ENCODE peak calls at places on chromosomes 3 and 15, in five cellular contexts. F is IMR-90, J is neuronal stem cell, E is OCI-LY7, D is HCT116. M is an unnamed sample.

GRCh38 chr15:80850941-80851451 is 71.8 kb downstream of the CEMIP start:
- DNase-seq in D (peak), F (no peak), J (no peak), E (no peak), M (peak)

GRCh38 chr15:60179786-60180391 is 175.8 kb downstream of the FOXB1 start:
- DNase-seq in E (peak), D (peak), F (peak), J (peak), M (peak)

GRCh38 chr3:173938159-173938558 is 540.6 kb downstream of the NLGN1 start:
- DNase-seq in D (no peak), E (no peak), F (peak), J (no peak), M (peak)

GRCh38 chr3:113409676-113410075 is 31.6 kb downstream of the CFAP44 start:
- DNase-seq in F (no peak), D (no peak), E (no peak), J (no peak), M (no peak)

GRCh38 chr15:89822030-89822429 is 7.4 kb upstream of the ANPEP start:
- DNase-seq in D (no peak), F (no peak), J (no peak), E (no peak), M (no peak)

GRCh38 chr3:52527039-52527731 is 6.5 kb downstream of the NT5DC2 start:
- DNase-seq in D (no peak), J (no peak), E (no peak), F (no peak), M (no peak)

GRCh38 chr3:105431171-105431570 is 64.5 kb downstream of the ALCAM start:
- DNase-seq in D (no peak), E (no peak), F (peak), J (no peak), M (no peak)

GRCh38 chr15:65952425-65953053 is 83.2 kb downstream of the RAB11A start:
- DNase-seq in E (peak), J (peak), D (no peak), F (peak), M (peak)

GRCh38 chr3:128197855-128198254 is 44.6 kb downstream of the EEFSEC start:
- DNase-seq in J (no peak), F (no peak), E (no peak), D (no peak), M (peak)

GRCh38 chr3:58492385-58492970 is 582 bp downstream of the KCTD6 start:
- DNase-seq in D (no peak), F (no peak), E (peak), J (no peak), M (no peak)

GRCh38 chr15:82132742-82133141 is 86.9 kb upstream of the MEX3B start:
- DNase-seq in J (no peak), E (no peak), F (peak), D (no peak), M (no peak)

GRCh38 chr3:47643092-47643491 is 64.4 kb upstream of the CSPG5 start:
- DNase-seq in E (no peak), D (no peak), F (no peak), J (no peak), M (no peak)

GRCh38 chr3:30437172-30437571 is 169.2 kb upstream of the TGFBR2 start:
- DNase-seq in J (no peak), E (no peak), D (no peak), F (peak), M (no peak)

GRCh38 chr3:41323860-41324259 is 124.6 kb downstream of the CTNNB1 start:
- DNase-seq in E (no peak), J (no peak), D (no peak), F (no peak), M (no peak)

GRCh38 chr3:29721789-29722188 is 440.9 kb downstream of the RBMS3 start:
- DNase-seq in F (peak), J (no peak), D (no peak), E (no peak), M (no peak)

GRCh38 chr3:110944782-110945181 is 126.8 kb upstream of the NECTIN3 start:
- DNase-seq in E (no peak), J (no peak), D (no peak), F (no peak), M (peak)

GRCh38 chr15:43762824-43763223 is 13.9 kb downstream of the ELL3 start:
- DNase-seq in J (no peak), F (peak), E (no peak), D (no peak), M (no peak)

GRCh38 chr3:12975748-12976522 is 97.3 kb downstream of the IQSEC1 start:
- DNase-seq in J (no peak), D (no peak), E (no peak), F (no peak), M (no peak)

GRCh38 chr15:25832158-25832557 is 31.0 kb downstream of the ATP10A start:
- DNase-seq in J (no peak), E (peak), F (peak), D (no peak), M (no peak)

GRCh38 chr3:58009026-58009748 is 965 bp downstream of the FLNB start:
- DNase-seq in E (peak), J (no peak), D (no peak), F (no peak), M (no peak)

GRCh38 chr3:190496859-190497258 is 17.0 kb upstream of the IL1RAP start:
- DNase-seq in D (no peak), F (no peak), E (no peak), J (no peak), M (no peak)

GRCh38 chr3:123720638-123721037 is 135.8 kb upstream of the HACD2 start:
- DNase-seq in D (no peak), E (no peak), F (no peak), J (no peak), M (no peak)

GRCh38 chr3:123724306-123724705 is 139.5 kb upstream of the HACD2 start:
- DNase-seq in J (no peak), E (no peak), F (peak), D (peak), M (no peak)

GRCh38 chr3:123725652-123726400 is 141.0 kb upstream of the HACD2 start:
- DNase-seq in D (no peak), J (no peak), E (no peak), F (no peak), M (no peak)

GRCh38 chr3:123722021-123722420 is 137.2 kb upstream of the HACD2 start:
- DNase-seq in J (no peak), F (no peak), D (no peak), E (no peak), M (no peak)

DNA sequence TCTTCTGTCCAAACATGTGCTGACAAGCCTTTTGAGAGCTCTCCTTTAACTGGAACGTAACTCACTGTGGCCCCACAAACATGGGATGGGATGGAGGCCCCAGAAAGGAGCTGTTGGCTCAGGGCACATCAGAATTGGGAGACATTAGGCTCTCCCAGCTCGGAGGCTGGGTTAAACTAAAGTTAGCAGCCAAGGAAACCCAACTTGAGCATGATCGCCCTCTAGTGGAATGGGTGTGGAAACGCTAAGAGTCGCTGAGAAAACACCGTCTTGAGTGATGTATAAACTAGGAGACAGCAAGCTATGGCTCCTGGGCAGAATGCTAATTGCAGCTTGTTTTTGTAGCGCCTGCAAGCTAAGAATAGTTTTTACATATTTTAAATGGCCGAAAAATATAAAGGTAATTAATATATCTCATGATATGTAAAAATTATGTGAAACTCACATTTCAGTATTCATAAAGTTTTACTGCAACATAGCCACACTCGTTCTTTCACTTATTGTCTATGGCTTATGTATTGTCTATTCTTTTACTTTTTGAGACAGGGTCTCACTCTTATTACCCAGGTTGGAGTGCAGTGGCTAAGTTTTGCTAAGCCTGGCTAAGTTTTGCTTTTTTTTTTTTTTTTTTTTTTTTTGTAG is 138.8 kb upstream of the HACD2 start:
- DNase-seq in F (peak), J (peak), E (peak), D (peak), M (peak)
- H2AFZ ChIP-seq in F (peak), J (peak), E (peak), D (peak), M (no peak)

DNA sequence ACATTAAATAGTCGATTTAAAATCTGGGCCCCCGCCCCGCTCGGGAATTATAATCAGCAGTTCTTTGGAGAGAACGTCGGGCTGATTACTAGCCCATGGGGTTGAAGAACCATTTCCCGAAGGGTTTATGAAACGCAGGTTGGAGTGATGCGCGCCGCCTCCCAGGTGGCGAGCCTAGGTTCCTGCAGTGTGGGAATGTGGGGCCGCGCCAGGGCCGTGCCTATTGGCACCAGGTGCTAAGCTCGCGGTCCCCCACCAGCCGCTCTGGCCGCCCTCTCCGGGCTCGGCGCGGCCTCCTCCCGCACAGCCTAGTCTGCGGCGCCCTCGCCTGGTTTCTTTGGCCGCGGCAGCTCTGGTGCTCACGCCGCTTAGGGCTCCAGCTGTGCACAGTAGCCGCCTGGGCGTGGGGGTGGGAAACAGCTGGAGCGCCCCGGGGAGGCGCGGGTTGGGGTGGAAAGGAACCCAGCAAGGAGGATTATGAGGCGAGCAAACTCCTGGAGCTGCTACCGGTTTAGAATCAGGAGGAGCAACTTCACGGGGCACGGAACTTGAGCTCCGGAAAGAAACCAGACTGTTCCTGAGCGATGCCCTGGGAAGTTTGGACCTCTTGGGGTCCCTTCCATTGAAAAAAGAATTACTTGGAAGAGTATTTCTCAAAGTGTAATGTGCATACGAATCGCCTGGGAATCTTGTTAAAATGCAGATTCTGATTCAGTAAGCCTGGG is 5.6 kb upstream of the MECOM start:
- DNase-seq in D (peak), E (no peak), J (peak), F (peak), M (peak)
- H2AFZ ChIP-seq in D (peak), E (no peak), J (peak), F (peak), M (no peak)

DNA sequence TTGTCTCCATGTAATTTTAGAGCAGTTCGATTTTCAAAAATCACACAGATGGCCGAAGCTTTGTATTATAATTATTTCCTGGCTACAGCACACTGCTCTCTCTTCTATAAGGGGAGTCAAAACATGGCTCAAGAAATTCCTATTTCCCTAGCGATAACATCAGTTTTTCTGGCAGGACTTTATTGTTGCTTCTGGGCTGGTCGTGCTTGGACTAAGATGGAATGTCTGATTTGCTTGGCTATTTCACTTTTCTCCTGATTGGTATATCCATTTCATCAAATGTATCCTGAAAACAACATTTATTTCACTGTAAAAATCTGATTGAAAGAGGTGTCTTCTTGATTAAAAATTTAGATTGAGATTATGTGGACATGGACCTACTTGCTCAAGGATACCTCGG is 56.0 kb upstream of the PDZRN3 start:
- DNase-seq in J (no peak), F (no peak), D (no peak), E (no peak), M (no peak)
- H2AFZ ChIP-seq in J (no peak), F (no peak), D (no peak), E (no peak), M (no peak)

GRCh38 chr15:83732770-83733169 is 78.8 kb downstream of the ADAMTSL3 start:
- DNase-seq in J (no peak), F (no peak), D (peak), E (no peak), M (no peak)
- H2AFZ ChIP-seq in J (no peak), F (no peak), D (no peak), E (no peak), M (no peak)

M was measured in HepG2.